ENCODE peak calls at places on chromosomes 11 and 22, in ten cellular contexts. Y is lower lobe of right lung; B is heart left ventricle; F is A549; O is cardiac muscle cell; R is CD8-positive, alpha-beta memory T cell; L is thoracic aorta; M is tibial nerve; W is CD4-positive, alpha-beta T cell; K is pancreas. P is an unnamed sample. For H3K9me3, the result is how much of the 10 kb centered on the place peaks cover.

GRCh38 chr11:26947379-26947844 is 46.5 kb upstream of the FIBIN start:
- DNase-seq in Y (no peak), B (no peak), F (no peak), O (peak), R (no peak), L (peak), M (peak), W (no peak), K (no peak), P (no peak)

GRCh38 chr11:3853935-3854659 is 1.4 kb upstream of the STIM1 start:
- DNase-seq in Y (peak), B (no peak), F (no peak), O (no peak), R (peak), L (no peak), M (no peak), W (peak), K (no peak), P (peak)

GRCh38 chr11:62832346-62833234 is at the start of gene TEX54:
- DNase-seq in Y (peak), B (no peak), F (no peak), O (no peak), R (peak), L (no peak), M (no peak), W (peak), K (peak), P (no peak)

GRCh38 chr11:9613830-9614762 is 40.6 kb downstream of the WEE1 start:
- DNase-seq in Y (peak), B (peak), F (peak), O (peak), R (peak), L (peak), M (peak), W (peak), K (peak), P (peak)

GRCh38 chr22:42347281-42347824 is 76.9 kb upstream of the TCF20 start:
- DNase-seq in Y (no peak), B (no peak), F (no peak), O (no peak), R (no peak), L (no peak), M (no peak), W (no peak), K (no peak), P (no peak)

GRCh38 chr22:32042924-32043323 is at the start of gene SLC5A1:
- DNase-seq in Y (peak), B (no peak), F (no peak), O (no peak), R (no peak), L (no peak), M (no peak), W (no peak), K (peak), P (no peak)

GRCh38 chr11:68497761-68498160 is 37.2 kb downstream of the PPP6R3 start:
- DNase-seq in Y (no peak), B (no peak), F (no peak), O (peak), R (no peak), L (no peak), M (no peak), W (no peak), K (no peak), P (no peak)

GRCh38 chr11:119902656-119903181 is 173.7 kb upstream of the NECTIN1 start:
- DNase-seq in Y (no peak), B (no peak), F (no peak), O (no peak), R (no peak), L (no peak), M (no peak), W (no peak), K (no peak), P (no peak)

GRCh38 chr11:2158291-2158737 is 2.7 kb downstream of the INS start:
- DNase-seq in Y (no peak), B (no peak), F (no peak), O (no peak), R (no peak), L (no peak), M (no peak), W (no peak), K (no peak), P (no peak)

GRCh38 chr11:114059984-114060401 is 482 bp downstream of the ZBTB16 start:
- DNase-seq in Y (peak), B (no peak), F (no peak), O (peak), R (peak), L (no peak), M (no peak), W (no peak), K (no peak), P (no peak)

GRCh38 chr11:94111660-94112059 is 17.0 kb upstream of the PANX1 start:
- DNase-seq in Y (no peak), B (no peak), F (no peak), O (no peak), R (no peak), L (no peak), M (no peak), W (no peak), K (no peak), P (no peak)

GRCh38 chr22:29949872-29950271 is 66.9 kb downstream of the MTMR3 start:
- DNase-seq in Y (no peak), B (no peak), F (no peak), O (no peak), R (no peak), L (no peak), M (no peak), W (no peak), K (no peak), P (no peak)

GRCh38 chr11:44680982-44681597 is 45.7 kb upstream of the TSPAN18 start:
- DNase-seq in Y (no peak), B (no peak), F (no peak), O (peak), R (peak), L (no peak), M (no peak), W (peak), K (no peak), P (no peak)

GRCh38 chr11:79417069-79417920 is 23.5 kb downstream of the TENM4 start:
- DNase-seq in Y (no peak), B (no peak), F (no peak), O (no peak), R (no peak), L (no peak), M (no peak), W (no peak), K (no peak), P (no peak)

GRCh38 chr11:116473236-116473769 is 299.5 kb downstream of the BUD13 start:
- DNase-seq in Y (no peak), B (no peak), F (no peak), O (no peak), R (no peak), L (no peak), M (no peak), W (no peak), K (no peak), P (no peak)

GRCh38 chr11:64763804-64764611 is 4.2 kb upstream of the PYGM start:
- DNase-seq in Y (no peak), B (no peak), F (no peak), O (no peak), R (peak), L (no peak), M (no peak), W (peak), K (no peak), P (peak)

GRCh38 chr11:70780246-70780535 is 381.9 kb downstream of the CTTN start:
- DNase-seq in Y (no peak), B (no peak), F (no peak), O (no peak), R (no peak), L (no peak), M (no peak), W (no peak), K (no peak), P (no peak)

GRCh38 chr22:21800552-21801303 is 65.1 kb upstream of the YPEL1 start:
- DNase-seq in Y (no peak), B (no peak), F (no peak), O (no peak), R (no peak), L (no peak), M (no peak), W (no peak), K (no peak), P (no peak)

GRCh38 chr22:22784249-22785039 is 103.2 kb upstream of the IGLL5 start:
- DNase-seq in Y (no peak), B (no peak), F (no peak), O (no peak), R (no peak), L (no peak), M (no peak), W (no peak), K (no peak), P (no peak)

GRCh38 chr11:117855452-117855851 is 21.0 kb downstream of the FXYD6 start:
- DNase-seq in Y (no peak), B (peak), F (no peak), O (no peak), R (no peak), L (no peak), M (no peak), W (no peak), K (no peak), P (no peak)

GRCh38 chr22:27123880-27124279 is 466.5 kb downstream of the MIAT start:
- DNase-seq in Y (no peak), B (no peak), F (no peak), O (no peak), R (no peak), L (no peak), M (no peak), W (no peak), K (no peak), P (no peak)

GRCh38 chr11:70034740-70035365 is 43.3 kb upstream of the ANO1 start:
- DNase-seq in Y (no peak), B (no peak), F (no peak), O (no peak), R (no peak), L (no peak), M (no peak), W (no peak), K (no peak), P (no peak)

GRCh38 chr22:39364646-39365405 is 15.0 kb downstream of the SYNGR1 start:
- DNase-seq in Y (no peak), B (no peak), F (no peak), O (no peak), R (no peak), L (no peak), M (no peak), W (no peak), K (no peak), P (no peak)

GRCh38 chr11:74466916-74467885 is at the start of gene KCNE3:
- DNase-seq in Y (peak), B (peak), F (no peak), O (peak), R (no peak), L (no peak), M (no peak), W (no peak), K (peak), P (no peak)

GRCh38 chr11:14380947-14381555 is 22.1 kb upstream of the RRAS2 start:
- DNase-seq in Y (peak), B (peak), F (peak), O (peak), R (peak), L (no peak), M (peak), W (no peak), K (peak), P (peak)

GRCh38 chr11:44110231-44110679 is 14.8 kb downstream of the EXT2 start:
- DNase-seq in Y (no peak), B (peak), F (peak), O (peak), R (peak), L (no peak), M (peak), W (peak), K (peak), P (peak)

GRCh38 chr11:44556735-44557409 is 8.6 kb upstream of the CD82 start:
- DNase-seq in Y (peak), B (peak), F (no peak), O (peak), R (peak), L (no peak), M (peak), W (peak), K (peak), P (peak)

GRCh38 chr22:40635008-40635939 is 1.2 kb downstream of the MRTFA start:
- DNase-seq in Y (no peak), B (no peak), F (no peak), O (peak), R (no peak), L (no peak), M (peak), W (no peak), K (no peak), P (no peak)

GRCh38 chr22:31951201-31952093 is 7.1 kb downstream of the YWHAH start:
- DNase-seq in Y (no peak), B (no peak), F (no peak), O (no peak), R (no peak), L (no peak), M (no peak), W (no peak), K (no peak), P (no peak)

GRCh38 chr22:41367039-41367679 is 14.6 kb upstream of the TEF start:
- DNase-seq in Y (peak), B (peak), F (peak), O (peak), R (no peak), L (peak), M (peak), W (no peak), K (peak), P (no peak)

GRCh38 chr11:111549196-111549868 is 8.8 kb downstream of the LAYN start:
- DNase-seq in Y (no peak), B (no peak), F (no peak), O (no peak), R (no peak), L (no peak), M (no peak), W (no peak), K (no peak), P (no peak)

GRCh38 chr11:2218234-2218633 is 46.6 kb upstream of the TH start:
- DNase-seq in Y (no peak), B (no peak), F (no peak), O (no peak), R (no peak), L (no peak), M (no peak), W (no peak), K (no peak), P (no peak)

GRCh38 chr11:67270256-67271211 is 4.3 kb downstream of the GRK2 start:
- DNase-seq in Y (peak), B (peak), F (no peak), O (peak), R (no peak), L (no peak), M (no peak), W (peak), K (peak), P (no peak)

GRCh38 chr11:99066609-99067008 is 45.9 kb downstream of the CNTN5 start:
- DNase-seq in Y (no peak), B (no peak), F (no peak), O (no peak), R (no peak), L (no peak), M (no peak), W (no peak), K (no peak), P (no peak)

GRCh38 chr11:99063331-99063730 is 42.6 kb downstream of the CNTN5 start:
- DNase-seq in Y (no peak), B (no peak), F (no peak), O (no peak), R (no peak), L (no peak), M (no peak), W (no peak), K (no peak), P (no peak)

GRCh38 chr11:99069831-99070444 is 49.2 kb downstream of the CNTN5 start:
- DNase-seq in Y (no peak), B (peak), F (no peak), O (peak), R (no peak), L (no peak), M (no peak), W (no peak), K (peak), P (no peak)

GRCh38 chr11:99068832-99069231 is 48.1 kb downstream of the CNTN5 start:
- DNase-seq in Y (no peak), B (no peak), F (no peak), O (no peak), R (no peak), L (no peak), M (no peak), W (no peak), K (no peak), P (no peak)
- H3K9me3 ChIP-seq in Y (under half), B (under half), F (under half), O (under half), R (under half), L (under half), M (under half), W (under half), K (under half), P (under half)

GRCh38 chr22:47407626-47408025 is 645.2 kb downstream of the TBC1D22A start:
- DNase-seq in Y (no peak), B (no peak), F (no peak), O (no peak), R (no peak), L (no peak), M (no peak), W (no peak), K (no peak), P (no peak)

GRCh38 chr22:47408409-47408808 is 646.0 kb downstream of the TBC1D22A start:
- DNase-seq in Y (no peak), B (no peak), F (no peak), O (no peak), R (no peak), L (no peak), M (no peak), W (no peak), K (no peak), P (no peak)

GRCh38 chr22:47409501-47410275 is 647.2 kb downstream of the TBC1D22A start:
- DNase-seq in Y (no peak), B (no peak), F (no peak), O (no peak), R (no peak), L (no peak), M (no peak), W (no peak), K (no peak), P (no peak)

GRCh38 chr22:47406180-47406723 is 643.8 kb downstream of the TBC1D22A start:
- DNase-seq in Y (no peak), B (no peak), F (no peak), O (no peak), R (no peak), L (no peak), M (no peak), W (no peak), K (no peak), P (no peak)

GRCh38 chr22:47406896-47407295 is 644.4 kb downstream of the TBC1D22A start:
- DNase-seq in Y (no peak), B (no peak), F (no peak), O (no peak), R (no peak), L (no peak), M (no peak), W (no peak), K (no peak), P (no peak)
- H3K9me3 ChIP-seq in Y (under half), B (under half), F (under half), O (under half), R (under half), L (under half), M (under half), W (under half), K (under half), P (under half)

DNA sequence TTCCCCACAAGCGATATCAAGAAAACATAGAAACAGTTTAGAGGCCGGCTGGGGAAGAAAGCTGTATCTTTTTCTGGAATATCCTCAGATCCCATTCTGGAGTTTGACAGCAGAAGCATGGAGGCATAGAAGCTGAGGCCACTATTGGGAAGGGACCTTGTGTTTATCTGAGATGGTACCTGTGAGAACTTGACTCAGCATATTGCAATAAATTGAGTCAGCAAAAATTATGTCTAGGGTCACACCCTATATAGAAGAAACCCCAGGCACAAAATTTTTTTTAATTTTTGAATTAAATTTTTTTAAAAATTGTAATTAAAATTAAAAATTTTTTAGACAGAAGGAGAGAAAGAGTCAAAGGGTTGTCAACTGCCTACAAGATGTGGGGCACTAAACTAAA is 178.7 kb downstream of the NTM start:
- DNase-seq in Y (no peak), B (no peak), F (no peak), O (no peak), R (no peak), L (no peak), M (no peak), W (no peak), K (no peak), P (no peak)
- H3K9me3 ChIP-seq in Y (under half), B (under half), F (under half), O (under half), R (under half), L (under half), M (under half), W (under half), K (under half), P (under half)

GRCh38 chr22:47497666-47498065 is 735.2 kb downstream of the TBC1D22A start:
- DNase-seq in Y (no peak), B (no peak), F (no peak), O (no peak), R (no peak), L (no peak), M (no peak), W (no peak), K (no peak), P (no peak)

GRCh38 chr22:47495102-47495501 is 732.7 kb downstream of the TBC1D22A start:
- DNase-seq in Y (no peak), B (no peak), F (no peak), O (no peak), R (no peak), L (no peak), M (no peak), W (no peak), K (no peak), P (no peak)

GRCh38 chr22:47504962-47505361 is 742.5 kb downstream of the TBC1D22A start:
- DNase-seq in Y (no peak), B (no peak), F (no peak), O (no peak), R (no peak), L (no peak), M (no peak), W (no peak), K (no peak), P (no peak)

DNA sequence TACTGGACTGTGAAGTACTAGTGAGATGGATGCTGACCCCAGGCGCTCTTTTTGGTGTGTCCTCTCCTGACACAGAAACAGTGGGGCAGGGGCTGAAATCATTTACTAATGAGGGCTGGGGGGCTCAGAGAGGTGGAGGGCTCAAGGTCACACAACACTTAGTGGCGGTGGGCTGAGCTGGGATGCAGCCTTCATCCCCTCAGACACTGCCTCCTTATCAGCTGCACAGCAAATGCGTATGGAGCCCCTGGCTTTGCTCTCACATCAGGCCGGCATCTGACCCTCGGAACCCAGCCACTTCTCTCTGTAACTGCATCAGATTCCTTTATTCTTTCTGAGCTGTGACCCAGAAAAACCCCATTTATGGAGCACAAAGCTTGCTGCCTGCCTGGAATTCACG is 736.5 kb downstream of the TBC1D22A start:
- DNase-seq in Y (no peak), B (no peak), F (no peak), O (no peak), R (no peak), L (no peak), M (no peak), W (no peak), K (no peak), P (no peak)
- H3K9me3 ChIP-seq in Y (under half), B (under half), F (under half), O (under half), R (under half), L (under half), M (under half), W (under half), K (under half), P (under half)

GRCh38 chr22:49565516-49565855 is 262.2 kb downstream of the BRD1 start:
- DNase-seq in Y (no peak), B (no peak), F (no peak), O (no peak), R (no peak), L (no peak), M (no peak), W (no peak), K (no peak), P (no peak)
- H3K9me3 ChIP-seq in Y (under half), B (under half), F (under half), O (under half), R (under half), L (under half), M (under half), W (under half), K (under half), P (under half)

GRCh38 chr11:29019960-29020683 is 911.9 kb downstream of the METTL15 start:
- DNase-seq in Y (no peak), B (no peak), F (peak), O (peak), R (no peak), L (no peak), M (no peak), W (no peak), K (no peak), P (no peak)

GRCh38 chr11:29022676-29023075 is 914.5 kb downstream of the METTL15 start:
- DNase-seq in Y (no peak), B (no peak), F (no peak), O (no peak), R (no peak), L (no peak), M (no peak), W (no peak), K (no peak), P (no peak)

GRCh38 chr11:29029452-29029851 is 921.3 kb downstream of the METTL15 start:
- DNase-seq in Y (no peak), B (no peak), F (no peak), O (no peak), R (no peak), L (no peak), M (no peak), W (no peak), K (no peak), P (no peak)

GRCh38 chr11:29025001-29025400 is 916.8 kb downstream of the METTL15 start:
- DNase-seq in Y (no peak), B (no peak), F (no peak), O (peak), R (no peak), L (no peak), M (no peak), W (no peak), K (no peak), P (no peak)

DNA sequence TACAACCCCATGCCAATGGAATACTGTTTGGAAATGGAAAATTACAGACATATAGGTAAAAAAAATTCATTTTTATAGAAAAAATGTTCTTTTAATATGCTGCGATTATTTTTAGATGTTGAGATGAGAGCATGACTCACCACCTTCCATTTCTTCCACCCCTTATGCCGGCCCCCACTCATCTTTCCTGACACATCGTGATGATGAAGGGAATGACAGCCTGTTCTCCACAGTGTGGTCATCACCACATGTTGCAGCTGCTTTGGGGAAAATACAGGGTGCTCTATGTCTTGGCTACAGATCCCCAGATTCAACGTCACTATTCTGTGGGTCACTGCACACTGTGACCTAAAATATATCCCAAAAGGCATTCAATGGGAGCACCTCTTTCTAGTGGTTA is 916.2 kb downstream of the METTL15 start:
- DNase-seq in Y (no peak), B (no peak), F (no peak), O (no peak), R (no peak), L (no peak), M (no peak), W (no peak), K (no peak), P (no peak)
- H3K9me3 ChIP-seq in Y (under half), B (under half), F (half or more), O (under half), R (under half), L (under half), M (under half), W (under half), K (under half), P (under half)